ENCODE peak calls at places on chromosome 12, in eight cellular contexts. Y, E, M, L, B, C, F and U are unnamed samples. For H3K27me3, the result is how much of the 10 kb centered on the place peaks cover.

GRCh38 chr12:89970646-89971192 is 262.1 kb upstream of the ATP2B1 start:
- DNase-seq in Y (no peak), E (no peak), M (no peak), L (no peak), B (no peak), C (no peak), F (no peak), U (no peak)

GRCh38 chr12:44369967-44370366 is 506.1 kb downstream of the NELL2 start:
- DNase-seq in Y (no peak), E (no peak), M (no peak), L (no peak), B (no peak), C (no peak), F (no peak), U (no peak)

GRCh38 chr12:47908738-47909137 is 3.9 kb upstream of the VDR start:
- DNase-seq in Y (no peak), E (no peak), M (no peak), L (no peak), B (no peak), C (no peak), F (no peak), U (no peak)

GRCh38 chr12:91111366-91112321 is at the start of gene LUM:
- DNase-seq in Y (peak), E (peak), M (no peak), L (peak), B (peak), C (peak), F (peak), U (peak)

GRCh38 chr12:76078748-76079147 is 5.7 kb downstream of the NAP1L1 start:
- DNase-seq in Y (no peak), E (no peak), M (no peak), L (no peak), B (no peak), C (no peak), F (no peak), U (no peak)

GRCh38 chr12:108609535-108610335 is 11.9 kb upstream of the TMEM119 start:
- DNase-seq in Y (peak), E (peak), M (no peak), L (peak), B (no peak), C (peak), F (peak), U (peak)

GRCh38 chr12:79690156-79690605 is 583 bp downstream of the PAWR start:
- DNase-seq in Y (no peak), E (peak), M (no peak), L (peak), B (no peak), C (peak), F (peak), U (peak)

GRCh38 chr12:28776913-28777312 is 372.2 kb upstream of the FAR2 start:
- DNase-seq in Y (no peak), E (no peak), M (no peak), L (no peak), B (no peak), C (no peak), F (no peak), U (no peak)

GRCh38 chr12:98587084-98587483 is 6.4 kb upstream of the SLC25A3 start:
- DNase-seq in Y (no peak), E (no peak), M (no peak), L (no peak), B (no peak), C (no peak), F (no peak), U (no peak)

GRCh38 chr12:68406134-68406576 is 74.0 kb upstream of the MDM1 start:
- DNase-seq in Y (peak), E (peak), M (no peak), L (peak), B (peak), C (peak), F (peak), U (peak)

GRCh38 chr12:121288158-121288848 is 8.2 kb downstream of the CAMKK2 start:
- DNase-seq in Y (no peak), E (no peak), M (no peak), L (no peak), B (peak), C (no peak), F (no peak), U (no peak)

GRCh38 chr12:12010277-12011031 is 60.3 kb upstream of the BCL2L14 start:
- DNase-seq in Y (peak), E (no peak), M (peak), L (no peak), B (no peak), C (peak), F (peak), U (peak)

GRCh38 chr12:12736759-12737676 is 19.9 kb downstream of the CDKN1B start:
- DNase-seq in Y (peak), E (peak), M (peak), L (no peak), B (peak), C (peak), F (peak), U (no peak)

GRCh38 chr12:108720757-108721514 is 10.4 kb downstream of the CORO1C start:
- DNase-seq in Y (peak), E (no peak), M (no peak), L (no peak), B (no peak), C (no peak), F (no peak), U (no peak)

GRCh38 chr12:91211869-91212268 is 29.3 kb upstream of the DCN start:
- DNase-seq in Y (no peak), E (no peak), M (no peak), L (no peak), B (no peak), C (peak), F (no peak), U (no peak)

GRCh38 chr12:121260091-121260490 is 36.4 kb downstream of the CAMKK2 start:
- DNase-seq in Y (no peak), E (no peak), M (no peak), L (no peak), B (no peak), C (no peak), F (no peak), U (no peak)

GRCh38 chr12:56699020-56699661 is 11.1 kb upstream of the PTGES3 start:
- DNase-seq in Y (no peak), E (no peak), M (no peak), L (no peak), B (no peak), C (no peak), F (no peak), U (no peak)

GRCh38 chr12:56256326-56256960 is 1.7 kb downstream of the ANKRD52 start:
- DNase-seq in Y (no peak), E (no peak), M (no peak), L (no peak), B (peak), C (peak), F (no peak), U (no peak)

GRCh38 chr12:27305673-27306504 is 26.7 kb upstream of the BMAL2 start:
- DNase-seq in Y (peak), E (no peak), M (peak), L (no peak), B (peak), C (peak), F (no peak), U (no peak)

GRCh38 chr12:70367268-70368141 is 1.4 kb downstream of the KCNMB4 start:
- DNase-seq in Y (peak), E (no peak), M (no peak), L (no peak), B (peak), C (peak), F (no peak), U (no peak)

GRCh38 chr12:8697120-8697475 is 693 bp upstream of the RIMKLB start:
- DNase-seq in Y (peak), E (peak), M (peak), L (no peak), B (no peak), C (peak), F (peak), U (peak)

GRCh38 chr12:93215290-93215678 is 162.4 kb upstream of the NUDT4 start:
- DNase-seq in Y (no peak), E (no peak), M (no peak), L (no peak), B (no peak), C (no peak), F (no peak), U (no peak)

GRCh38 chr12:117334855-117335587 is 26.4 kb downstream of the NOS1 start:
- DNase-seq in Y (no peak), E (no peak), M (no peak), L (no peak), B (no peak), C (no peak), F (peak), U (no peak)

GRCh38 chr12:78226763-78227162 is 396.1 kb downstream of the NAV3 start:
- DNase-seq in Y (no peak), E (no peak), M (no peak), L (no peak), B (no peak), C (no peak), F (no peak), U (no peak)

GRCh38 chr12:123041811-123042655 is 61.6 kb downstream of the ARL6IP4 start:
- DNase-seq in Y (peak), E (peak), M (no peak), L (no peak), B (no peak), C (peak), F (no peak), U (peak)

GRCh38 chr12:34292736-34293625 is 270.7 kb downstream of the ALG10 start:
- DNase-seq in Y (no peak), E (peak), M (no peak), L (peak), B (no peak), C (no peak), F (no peak), U (peak)

GRCh38 chr12:131827961-131828534 is at the start of gene MMP17:
- DNase-seq in Y (peak), E (no peak), M (peak), L (no peak), B (peak), C (peak), F (peak), U (peak)

GRCh38 chr12:24361860-24362581 is 412.6 kb upstream of the SOX5 start:
- DNase-seq in Y (no peak), E (no peak), M (no peak), L (no peak), B (no peak), C (no peak), F (no peak), U (no peak)

GRCh38 chr12:100484891-100485511 is 11.3 kb downstream of the NR1H4 start:
- DNase-seq in Y (no peak), E (no peak), M (no peak), L (no peak), B (no peak), C (no peak), F (no peak), U (no peak)

GRCh38 chr12:96403870-96404269 is 3.6 kb upstream of the CDK17 start:
- DNase-seq in Y (no peak), E (no peak), M (no peak), L (no peak), B (no peak), C (no peak), F (no peak), U (no peak)

GRCh38 chr12:28973491-28973890 is 175.6 kb upstream of the FAR2 start:
- DNase-seq in Y (no peak), E (no peak), M (no peak), L (no peak), B (no peak), C (peak), F (no peak), U (no peak)

GRCh38 chr12:80356092-80356491 is 87.9 kb upstream of the PTPRQ start:
- DNase-seq in Y (no peak), E (no peak), M (no peak), L (no peak), B (no peak), C (no peak), F (no peak), U (no peak)

GRCh38 chr12:64673490-64674169 is 63.3 kb downstream of the RASSF3 start:
- DNase-seq in Y (peak), E (peak), M (no peak), L (no peak), B (peak), C (peak), F (no peak), U (no peak)

GRCh38 chr12:76346798-76347420 is 1.3 kb downstream of the BBS10 start:
- DNase-seq in Y (peak), E (no peak), M (no peak), L (no peak), B (no peak), C (peak), F (peak), U (no peak)

GRCh38 chr12:124390442-124391116 is 95.7 kb downstream of the RFLNA start:
- DNase-seq in Y (peak), E (peak), M (no peak), L (no peak), B (no peak), C (peak), F (peak), U (peak)

GRCh38 chr12:108414021-108414420 is 74.9 kb upstream of the CMKLR1 start:
- DNase-seq in Y (no peak), E (no peak), M (no peak), L (no peak), B (no peak), C (no peak), F (no peak), U (no peak)

GRCh38 chr12:77837876-77838291 is 7.2 kb downstream of the NAV3 start:
- DNase-seq in Y (no peak), E (no peak), M (no peak), L (no peak), B (no peak), C (no peak), F (peak), U (no peak)

GRCh38 chr12:101945361-101946232 is 68.2 kb downstream of the DRAM1 start:
- DNase-seq in Y (peak), E (no peak), M (no peak), L (no peak), B (no peak), C (peak), F (no peak), U (no peak)

GRCh38 chr12:25942709-25943108 is 15.8 kb upstream of the RASSF8 start:
- DNase-seq in Y (no peak), E (no peak), M (no peak), L (no peak), B (no peak), C (peak), F (no peak), U (no peak)

GRCh38 chr12:74412607-74413230 is 124.9 kb upstream of the ATXN7L3B start:
- DNase-seq in Y (peak), E (no peak), M (no peak), L (no peak), B (no peak), C (peak), F (no peak), U (no peak)

GRCh38 chr12:5038781-5039311 is 4.8 kb upstream of the KCNA5 start:
- DNase-seq in Y (no peak), E (no peak), M (no peak), L (no peak), B (peak), C (no peak), F (no peak), U (no peak)

GRCh38 chr12:5039815-5040214 is 3.9 kb upstream of the KCNA5 start:
- DNase-seq in Y (no peak), E (no peak), M (no peak), L (no peak), B (no peak), C (no peak), F (no peak), U (no peak)

GRCh38 chr12:5043589-5044419 is at the start of gene KCNA5:
- DNase-seq in Y (no peak), E (no peak), M (no peak), L (no peak), B (peak), C (no peak), F (peak), U (peak)

GRCh38 chr12:5037795-5038357 is 5.8 kb upstream of the KCNA5 start:
- DNase-seq in Y (no peak), E (no peak), M (no peak), L (no peak), B (no peak), C (no peak), F (no peak), U (no peak)

GRCh38 chr12:5040368-5040767 is 3.3 kb upstream of the KCNA5 start:
- DNase-seq in Y (no peak), E (no peak), M (no peak), L (no peak), B (no peak), C (no peak), F (no peak), U (no peak)
- H3K27me3 ChIP-seq in Y (under half), E (under half), M (under half), L (half or more), B (under half), C (half or more), F (under half), U (half or more)

GRCh38 chr12:48985475-48985897 is 7.4 kb downstream of the WNT1 start:
- DNase-seq in Y (no peak), E (no peak), M (no peak), L (no peak), B (peak), C (no peak), F (no peak), U (no peak)
- H3K27me3 ChIP-seq in Y (half or more), E (under half), M (under half), L (half or more), B (half or more), C (half or more), F (under half), U (half or more)

GRCh38 chr12:54215990-54216579 is 27.3 kb upstream of the SMUG1 start:
- DNase-seq in Y (no peak), E (no peak), M (no peak), L (no peak), B (peak), C (no peak), F (peak), U (peak)

GRCh38 chr12:54213084-54213483 is 24.3 kb upstream of the SMUG1 start:
- DNase-seq in Y (no peak), E (no peak), M (no peak), L (no peak), B (no peak), C (no peak), F (no peak), U (no peak)

GRCh38 chr12:54216580-54217308 is 28.0 kb upstream of the SMUG1 start:
- DNase-seq in Y (peak), E (peak), M (peak), L (peak), B (peak), C (peak), F (peak), U (peak)

GRCh38 chr12:54217309-54217661 is 28.5 kb upstream of the SMUG1 start:
- DNase-seq in Y (no peak), E (no peak), M (no peak), L (no peak), B (no peak), C (no peak), F (no peak), U (no peak)

GRCh38 chr12:54214553-54215374 is 26.0 kb upstream of the SMUG1 start:
- DNase-seq in Y (peak), E (peak), M (peak), L (peak), B (peak), C (peak), F (peak), U (peak)
- H3K27me3 ChIP-seq in Y (under half), E (under half), M (under half), L (under half), B (under half), C (under half), F (under half), U (under half)

DNA sequence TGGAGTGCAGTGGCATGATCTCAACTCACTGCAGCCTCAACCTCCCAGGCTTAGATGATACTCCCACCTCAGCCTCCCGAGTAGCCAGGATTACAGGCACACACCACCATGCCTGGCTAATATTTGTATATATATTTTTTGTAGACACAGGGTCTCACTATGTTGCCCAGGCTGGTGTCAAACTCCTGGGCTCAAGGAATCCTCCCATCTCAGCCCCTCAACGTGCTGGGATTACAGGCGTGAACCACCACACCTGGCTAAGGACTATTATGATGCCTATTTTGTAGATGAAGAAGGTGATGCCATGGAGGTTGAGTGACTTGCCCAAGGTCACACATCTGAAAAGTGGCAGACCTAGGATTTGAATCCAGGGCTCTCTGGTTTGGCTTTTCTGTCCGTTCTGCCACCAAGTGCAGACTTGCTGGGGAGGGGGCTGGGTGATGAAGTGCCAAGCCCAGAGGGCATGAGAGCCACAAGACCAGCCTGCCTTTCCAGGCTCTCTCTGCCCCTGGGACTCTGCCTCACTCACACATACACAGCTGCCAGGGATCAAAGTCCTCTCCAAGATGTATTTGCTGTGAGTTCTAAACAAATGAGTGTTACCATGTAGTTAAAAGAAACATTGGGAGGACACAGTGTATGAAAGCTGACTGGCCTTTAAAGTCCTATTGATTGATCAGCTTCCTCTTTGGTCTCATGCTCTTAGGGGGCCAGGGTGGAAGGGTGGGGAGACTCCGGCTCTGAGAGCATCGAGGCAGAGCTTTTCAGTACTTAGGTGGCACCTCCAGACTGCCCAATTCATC is 21.3 kb upstream of the RBM19 start:
- DNase-seq in Y (peak), E (no peak), M (no peak), L (no peak), B (no peak), C (no peak), F (no peak), U (no peak)
- H3K27me3 ChIP-seq in Y (under half), E (under half), M (under half), L (under half), B (under half), C (under half), F (under half), U (under half)

GRCh38 chr12:66716522-66716921 is 37.6 kb upstream of the GRIP1 start:
- DNase-seq in Y (no peak), E (no peak), M (no peak), L (no peak), B (no peak), C (no peak), F (no peak), U (no peak)
- H3K27me3 ChIP-seq in Y (under half), E (under half), M (under half), L (under half), B (under half), C (under half), F (under half), U (under half)

GRCh38 chr12:115630133-115630532 is 647.4 kb downstream of the MED13L start:
- DNase-seq in Y (no peak), E (no peak), M (no peak), L (no peak), B (no peak), C (no peak), F (no peak), U (no peak)

GRCh38 chr12:115623275-115623674 is 654.2 kb downstream of the MED13L start:
- DNase-seq in Y (no peak), E (no peak), M (no peak), L (no peak), B (no peak), C (no peak), F (no peak), U (no peak)

GRCh38 chr12:115620816-115621215 is 656.7 kb downstream of the MED13L start:
- DNase-seq in Y (no peak), E (no peak), M (no peak), L (no peak), B (no peak), C (no peak), F (no peak), U (no peak)

GRCh38 chr12:115623764-115624334 is 653.6 kb downstream of the MED13L start:
- DNase-seq in Y (no peak), E (no peak), M (no peak), L (no peak), B (peak), C (no peak), F (no peak), U (no peak)

GRCh38 chr12:115626210-115626609 is 651.3 kb downstream of the MED13L start:
- DNase-seq in Y (no peak), E (no peak), M (no peak), L (no peak), B (no peak), C (no peak), F (no peak), U (no peak)
- H3K27me3 ChIP-seq in Y (under half), E (under half), M (under half), L (under half), B (under half), C (under half), F (under half), U (under half)

DNA sequence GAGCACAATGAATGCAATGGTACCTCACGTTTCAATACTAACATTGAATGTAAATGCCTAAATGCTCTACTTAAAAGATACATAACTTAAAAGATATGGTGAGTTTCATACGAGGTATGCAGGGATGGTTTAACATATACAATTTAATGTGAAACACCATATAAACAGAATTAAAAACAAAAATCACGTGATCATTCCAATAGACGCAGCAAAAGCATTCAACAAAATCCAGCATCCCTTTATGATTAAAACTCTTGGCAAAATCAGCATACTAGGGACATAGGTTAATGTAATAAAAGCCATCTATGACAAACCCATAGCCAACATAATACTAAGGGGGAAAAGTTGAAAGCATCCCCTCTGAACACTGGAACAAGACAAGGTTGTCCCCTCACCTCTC is 845.7 kb downstream of the SLC16A7 start:
- DNase-seq in Y (no peak), E (no peak), M (no peak), L (no peak), B (no peak), C (no peak), F (no peak), U (no peak)
- H3K27me3 ChIP-seq in Y (under half), E (under half), M (under half), L (under half), B (under half), C (under half), F (under half), U (under half)